ENCODE peak calls at places on chromosomes 11 and 22, in five cellular contexts. J, C, E, A and O are unnamed samples.

GRCh38 chr11:41437006-41437405 is 22.4 kb downstream of the LRRC4C start:
- DNase-seq in A (no peak), E (no peak), C (no peak), J (no peak), O (no peak)

GRCh38 chr11:111097191-111097590 is 148.3 kb upstream of the POU2AF2 start:
- DNase-seq in J (peak), C (peak), A (no peak), E (peak), O (no peak)

GRCh38 chr11:127493330-127493729 is 492.8 kb upstream of the KIRREL3 start:
- DNase-seq in A (no peak), E (no peak), C (peak), J (peak), O (no peak)

GRCh38 chr11:124536520-124536919 is 6.9 kb downstream of the OR8B12 start:
- DNase-seq in J (peak), E (peak), A (no peak), C (peak), O (no peak)

GRCh38 chr11:64745219-64745522 is 1.2 kb upstream of the RASGRP2 start:
- DNase-seq in C (no peak), E (no peak), J (peak), A (no peak), O (peak)

GRCh38 chr11:2472428-2473186 is 27.8 kb downstream of the KCNQ1 start:
- DNase-seq in E (no peak), A (no peak), J (no peak), C (no peak), O (no peak)

GRCh38 chr11:17300372-17300771 is 23.8 kb downstream of the NUCB2 start:
- DNase-seq in E (no peak), J (no peak), C (no peak), A (no peak), O (no peak)

GRCh38 chr11:80519591-80520258 is 1078.9 kb upstream of the TENM4 start:
- DNase-seq in J (no peak), C (no peak), E (no peak), A (no peak), O (no peak)

GRCh38 chr22:45242778-45243191 is 2.1 kb upstream of the KIAA0930 start:
- DNase-seq in A (no peak), E (peak), J (peak), C (peak), O (peak)

GRCh38 chr11:86742436-86742805 is 57.9 kb upstream of the PRSS23 start:
- DNase-seq in E (no peak), A (no peak), J (no peak), C (peak), O (no peak)

GRCh38 chr22:24153353-24153752 is 27.9 kb upstream of the SUSD2 start:
- DNase-seq in J (no peak), A (no peak), C (no peak), E (no peak), O (no peak)

GRCh38 chr11:131894615-131895544 is 524.5 kb downstream of the NTM start:
- DNase-seq in E (no peak), A (no peak), J (no peak), C (no peak), O (no peak)

GRCh38 chr11:111986589-111986988 is 38.6 kb upstream of the DLAT start:
- DNase-seq in A (no peak), E (no peak), C (no peak), J (no peak), O (no peak)

GRCh38 chr22:24128631-24129601 is 52.4 kb upstream of the SUSD2 start:
- DNase-seq in C (no peak), J (no peak), A (no peak), E (no peak), O (no peak)

GRCh38 chr22:47486569-47487312 is 724.3 kb downstream of the TBC1D22A start:
- DNase-seq in J (no peak), E (no peak), C (no peak), A (no peak), O (no peak)

GRCh38 chr11:86637976-86638375 is 34.4 kb downstream of the ME3 start:
- DNase-seq in A (no peak), C (no peak), J (no peak), E (no peak), O (no peak)

GRCh38 chr22:25630446-25630845 is 66.0 kb downstream of the GRK3 start:
- DNase-seq in E (no peak), C (no peak), J (no peak), A (no peak), O (no peak)

GRCh38 chr11:108944486-108945178 is 279.8 kb downstream of the DDX10 start:
- DNase-seq in C (no peak), E (no peak), A (no peak), J (no peak), O (no peak)

GRCh38 chr22:28620244-28620922 is 59.3 kb downstream of the TTC28 start:
- DNase-seq in C (no peak), J (peak), A (no peak), E (no peak), O (no peak)

GRCh38 chr22:23278883-23279675 is 98.8 kb downstream of the BCR start:
- DNase-seq in C (peak), E (no peak), J (peak), A (no peak), O (peak)

GRCh38 chr11:102476812-102477211 is 24.2 kb upstream of the TMEM123 start:
- DNase-seq in C (no peak), J (peak), E (peak), A (no peak), O (peak)

GRCh38 chr11:27563201-27563600 is 56.6 kb upstream of the LIN7C start:
- DNase-seq in E (no peak), A (no peak), C (no peak), J (no peak), O (peak)

GRCh38 chr11:72676874-72677341 is 2.7 kb upstream of the PDE2A start:
- DNase-seq in E (peak), A (no peak), C (peak), J (peak), O (peak)

GRCh38 chr22:39318507-39319283 is 728 bp downstream of the RPL3 start:
- DNase-seq in J (no peak), E (no peak), A (no peak), C (no peak), O (no peak)

GRCh38 chr11:123798513-123799252 is 7.5 kb downstream of the OR6M1 start:
- DNase-seq in A (no peak), J (no peak), E (no peak), C (no peak), O (no peak)

GRCh38 chr11:122115520-122116343 is at the start of gene BLID:
- DNase-seq in C (peak), A (no peak), E (peak), J (peak), O (peak)

GRCh38 chr11:101346591-101346990 is 217.0 kb upstream of the PGR start:
- DNase-seq in A (no peak), C (no peak), J (no peak), E (no peak), O (no peak)

GRCh38 chr11:26442131-26442530 is 110.2 kb downstream of the ANO3 start:
- DNase-seq in J (no peak), A (no peak), E (no peak), C (peak), O (no peak)

GRCh38 chr11:95688501-95689222 is 100.9 kb downstream of the FAM76B start:
- DNase-seq in C (no peak), J (no peak), E (no peak), A (no peak), O (peak)

GRCh38 chr11:20162340-20162739 is 2.1 kb upstream of the DBX1 start:
- DNase-seq in A (no peak), C (no peak), E (no peak), J (no peak), O (no peak)
- TF ChIP-seq MYC in A (no peak), C (no peak), E (no peak), J (no peak), O (no peak)

GRCh38 chr22:35752833-35753189 is 35.1 kb downstream of the APOL5 start:
- DNase-seq in C (no peak), J (no peak), E (no peak), A (no peak), O (no peak)
- H3K4me2 ChIP-seq in C (no peak), J (no peak), E (no peak), A (no peak), O (no peak)

DNA sequence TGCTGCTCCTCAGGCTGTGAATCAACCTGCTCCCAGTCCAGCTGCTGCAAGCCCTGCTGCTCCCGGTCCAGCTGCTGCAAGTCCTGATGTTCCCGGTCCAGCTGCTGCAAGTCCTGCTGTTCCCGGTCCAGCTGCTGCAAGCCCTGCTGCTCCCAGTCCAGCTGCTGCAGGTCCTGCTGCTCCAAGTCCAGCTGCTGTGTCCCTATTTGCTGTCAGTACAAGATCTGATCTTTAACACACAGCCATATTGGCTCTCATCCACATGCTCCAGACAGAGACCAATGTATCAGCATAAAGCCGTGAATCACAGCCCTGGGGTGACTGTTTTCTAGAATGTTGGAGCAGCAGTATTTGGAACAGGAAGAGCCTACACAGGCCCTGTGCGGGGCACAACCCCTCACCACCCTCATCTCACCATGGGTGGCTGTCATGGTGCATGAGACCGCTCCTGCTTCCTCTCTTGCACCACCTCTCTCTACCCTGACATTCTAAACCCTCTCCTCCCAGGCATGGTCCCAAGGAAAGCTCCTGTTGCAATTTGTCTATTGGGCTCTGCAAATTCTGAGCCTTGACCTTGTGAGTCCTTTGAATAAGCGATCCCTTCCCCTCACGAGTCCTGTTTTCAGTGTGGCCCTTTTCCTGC is 3.5 kb downstream of the KRTAP5-10 start:
- DNase-seq in A (no peak), C (no peak), E (no peak), J (no peak), O (no peak)
- TF ChIP-seq MYC in A (no peak), C (no peak), E (no peak), J (no peak), O (no peak)

GRCh38 chr22:35505394-35506258 is 35.0 kb upstream of the RASD2 start:
- DNase-seq in A (no peak), E (no peak), J (no peak), C (no peak), O (no peak)
- H3K4me2 ChIP-seq in A (peak), E (peak), J (no peak), C (no peak), O (no peak)

GRCh38 chr11:77175869-77176539 is 48.0 kb downstream of the MYO7A start:
- DNase-seq in J (no peak), E (no peak), C (no peak), A (no peak), O (no peak)
- TF ChIP-seq MYC in J (no peak), E (no peak), C (no peak), A (no peak), O (no peak)

DNA sequence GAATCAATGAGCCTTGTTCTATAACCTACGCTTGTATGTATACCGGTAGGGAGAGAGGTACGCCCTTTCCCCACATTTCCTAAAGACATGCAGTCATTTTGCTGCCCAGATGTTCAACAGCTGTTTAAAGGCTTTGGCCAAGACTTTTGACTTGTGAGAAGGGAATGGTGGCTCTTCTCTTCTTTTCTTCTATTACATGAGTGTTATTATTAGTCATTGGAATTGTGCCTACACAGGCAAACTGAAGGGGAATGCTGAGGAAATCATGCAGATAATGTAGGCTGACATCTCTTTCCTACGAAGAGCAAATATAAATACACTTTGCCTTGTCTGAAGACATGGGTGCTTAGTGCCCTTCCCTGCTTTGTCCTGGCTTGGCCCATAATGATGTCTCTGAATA is 194.3 kb upstream of the NARS2 start:
- DNase-seq in J (no peak), C (no peak), A (no peak), E (no peak), O (no peak)
- H3K4me2 ChIP-seq in J (no peak), C (no peak), A (no peak), E (no peak), O (no peak)

GRCh38 chr11:68954970-68955958 is 25.5 kb downstream of the MRGPRD start:
- DNase-seq in E (no peak), J (peak), A (no peak), C (peak), O (peak)

GRCh38 chr11:68956547-68957254 is 24.1 kb downstream of the MRGPRD start:
- DNase-seq in E (no peak), A (no peak), J (no peak), C (no peak), O (no peak)

GRCh38 chr11:68959465-68960298 is 21.1 kb downstream of the MRGPRD start:
- DNase-seq in A (no peak), E (no peak), C (no peak), J (no peak), O (no peak)

GRCh38 chr11:68958211-68958610 is 22.6 kb downstream of the MRGPRD start:
- DNase-seq in C (no peak), J (no peak), A (no peak), E (no peak), O (no peak)

DNA sequence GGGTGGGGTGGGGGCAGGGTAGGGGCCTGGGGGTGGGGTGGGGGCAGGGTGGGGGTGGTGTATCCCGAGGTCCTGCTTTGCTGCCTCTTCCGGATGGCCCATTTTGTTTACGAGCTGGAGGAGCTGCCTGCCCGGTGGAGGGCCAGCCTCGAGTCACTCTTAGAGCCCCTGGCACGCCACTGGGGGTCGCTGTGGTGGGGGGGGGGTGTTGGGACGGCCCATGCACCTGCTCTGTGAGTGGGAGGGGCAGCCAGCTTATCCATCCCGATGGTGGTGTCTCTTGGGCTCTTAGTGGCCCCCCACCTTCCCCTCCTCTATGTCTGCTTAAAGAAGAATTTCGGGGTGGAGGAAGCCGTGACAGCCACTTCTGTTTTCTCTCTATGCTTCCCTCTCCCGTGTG is 24.6 kb downstream of the MRGPRD start:
- DNase-seq in J (peak), C (no peak), E (no peak), A (no peak), O (no peak)
- TF ChIP-seq MYC in J (no peak), C (no peak), E (no peak), A (no peak), O (no peak)

DNA sequence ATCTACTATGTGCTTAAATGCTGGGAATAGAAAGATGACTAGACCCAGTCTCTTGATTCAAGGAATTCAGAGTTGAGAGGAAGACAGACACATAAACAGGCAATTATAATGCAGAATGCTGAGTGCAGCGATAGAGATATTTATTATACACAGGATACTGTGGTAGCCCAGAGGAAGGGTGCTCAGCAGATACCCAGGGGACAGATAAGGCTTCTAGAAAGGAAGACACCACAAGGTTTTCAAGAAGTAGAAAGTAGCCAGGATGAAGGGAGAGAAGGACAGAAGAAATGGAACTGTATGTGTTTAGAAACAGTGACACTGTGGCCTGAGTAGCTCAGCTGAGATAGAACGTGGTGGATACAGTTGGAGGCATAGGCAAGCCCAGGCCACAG is 79.4 kb upstream of the NNMT start:
- DNase-seq in J (peak), A (no peak), C (no peak), E (no peak), O (no peak)
- H3K4me2 ChIP-seq in J (peak), A (no peak), C (no peak), E (no peak), O (no peak)

GRCh38 chr22:42942351-42942750 is 72.6 kb downstream of the PACSIN2 start:
- DNase-seq in C (no peak), A (no peak), J (no peak), E (no peak), O (no peak)

GRCh38 chr22:42938976-42939375 is 76.0 kb downstream of the PACSIN2 start:
- DNase-seq in A (no peak), C (no peak), E (no peak), J (no peak), O (no peak)

GRCh38 chr22:42938449-42938848 is 76.5 kb downstream of the PACSIN2 start:
- DNase-seq in E (no peak), C (no peak), J (no peak), A (no peak), O (no peak)

GRCh38 chr22:42939451-42939881 is 75.5 kb downstream of the PACSIN2 start:
- DNase-seq in A (no peak), J (no peak), E (no peak), C (peak), O (peak)

DNA sequence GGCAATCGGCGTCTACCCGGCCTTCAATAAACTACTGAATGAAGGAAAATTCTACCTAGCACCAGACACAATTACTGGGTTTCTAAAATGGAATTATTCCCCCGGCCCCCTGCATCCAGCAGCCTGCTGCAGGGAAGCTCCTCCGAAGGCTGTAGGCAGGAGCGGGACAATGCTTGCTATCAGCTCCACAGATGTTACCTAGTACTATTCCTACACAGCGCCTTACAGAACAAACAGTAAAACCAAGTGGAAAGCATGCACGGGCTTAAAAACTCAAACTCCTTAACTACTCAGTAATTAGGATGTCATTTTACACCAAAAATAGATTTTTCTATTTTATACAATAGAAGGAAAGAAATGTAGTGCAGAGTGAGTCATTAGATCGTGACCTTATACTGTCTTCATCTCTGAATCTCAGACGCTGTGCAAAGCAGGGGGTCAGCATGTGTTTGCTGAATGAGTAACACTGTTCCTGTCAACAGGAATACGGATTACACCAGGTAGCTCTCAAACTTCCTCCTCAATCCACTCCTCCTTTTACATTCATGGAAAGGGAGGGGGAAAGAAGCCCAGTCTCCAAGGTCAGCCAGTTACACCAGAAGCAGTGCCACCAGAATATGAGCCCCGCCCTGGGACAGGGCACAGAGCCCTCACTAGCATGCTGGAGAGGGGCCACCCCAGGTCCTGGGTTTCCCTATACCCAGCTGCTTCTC is 74.9 kb downstream of the PACSIN2 start:
- DNase-seq in A (no peak), E (peak), J (no peak), C (peak), O (peak)
- TF ChIP-seq MYC in A (no peak), E (no peak), J (no peak), C (no peak), O (peak)

GRCh38 chr11:9524001-9524400 is 49.5 kb upstream of the WEE1 start:
- DNase-seq in A (no peak), J (no peak), C (no peak), E (no peak), O (no peak)

GRCh38 chr11:9516113-9516512 is 55.3 kb downstream of the ZNF143 start:
- DNase-seq in E (no peak), A (no peak), C (peak), J (no peak), O (no peak)

DNA sequence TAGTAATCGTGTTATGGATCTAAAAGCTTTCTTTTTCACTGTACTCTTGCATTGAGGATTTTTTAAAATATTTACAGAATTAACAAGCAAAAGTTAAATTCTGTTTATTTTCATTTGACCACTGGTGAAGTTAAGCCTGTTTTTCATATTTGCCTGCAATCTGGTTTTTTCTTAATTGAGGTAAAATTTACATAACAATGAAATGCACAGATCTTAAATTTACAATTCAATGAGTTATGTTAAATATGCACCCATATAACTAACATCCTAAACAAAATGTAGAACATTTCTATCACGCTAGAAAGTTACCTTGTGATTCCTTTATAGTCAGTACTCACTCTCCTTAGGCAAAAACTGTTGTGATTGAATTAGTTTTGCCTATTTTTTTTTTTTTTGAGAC is 54.6 kb upstream of the WEE1 start:
- DNase-seq in E (no peak), C (no peak), A (no peak), J (no peak), O (no peak)
- H3K4me2 ChIP-seq in E (no peak), C (no peak), A (no peak), J (no peak), O (no peak)